ENCODE peak calls at places on chromosomes 4 and X, in four cellular contexts. One of them, this sample, is unnamed.
A peak's percentile ranks its signal among the peaks of the same experiment; 100 is the strongest.

GRCh38 chrX:11759172-11759460 is 1.1 kb downstream of the MSL3 start:
- DNase-seq in HEK293T: no peak
- DNase-seq in K562: no peak
- DNase-seq in HepG2: no peak
- DNase-seq in this sample: no peak

GRCh38 chr4:153572609-153573008 is 106.4 kb downstream of the TMEM131L start:
- DNase-seq in HepG2: no peak
- DNase-seq in K562: no peak
- DNase-seq in HEK293T: no peak
- DNase-seq in this sample: no peak

GRCh38 chr4:127188847-127189246 is 443.9 kb upstream of the INTU start:
- DNase-seq in HEK293T: no peak
- DNase-seq in K562: no peak
- DNase-seq in HepG2: no peak
- DNase-seq in this sample: no peak

GRCh38 chrX:150692296-150692695 is 900 bp upstream of the MTMR1 start:
- DNase-seq in HepG2: no peak
- DNase-seq in K562: no peak
- DNase-seq in HEK293T: no peak
- DNase-seq in this sample: no peak

GRCh38 chr4:127055349-127055748 is 577.4 kb upstream of the INTU start:
- DNase-seq in K562: no peak
- DNase-seq in HEK293T: no peak
- DNase-seq in HepG2: no peak
- DNase-seq in this sample: no peak

GRCh38 chr4:54509057-54509456 is 148.7 kb upstream of the KIT start:
- DNase-seq in K562: no peak
- DNase-seq in HEK293T: no peak
- DNase-seq in HepG2: no peak
- DNase-seq in this sample: no peak

GRCh38 chr4:148514041-148514440 is 71.8 kb upstream of the NR3C2 start:
- DNase-seq in HepG2: no peak
- DNase-seq in K562: no peak
- DNase-seq in HEK293T: no peak
- DNase-seq in this sample: no peak

GRCh38 chrX:107714196-107714811 is 61.3 kb downstream of the TSC22D3 start:
- DNase-seq in HEK293T: no peak
- DNase-seq in K562: no peak
- DNase-seq in HepG2: no peak
- DNase-seq in this sample: no peak

GRCh38 chrX:153922932-153923857 is 2.9 kb downstream of the ARHGAP4 start:
- DNase-seq in HepG2: no peak
- DNase-seq in HEK293T: peak; percentile 72
- DNase-seq in K562: no peak
- DNase-seq in this sample: no peak

GRCh38 chrX:13257223-13258051 is 62.4 kb downstream of the ATXN3L start:
- DNase-seq in HepG2: no peak
- DNase-seq in HEK293T: no peak
- DNase-seq in K562: no peak
- DNase-seq in this sample: no peak

GRCh38 chr4:531721-532565 is 32.9 kb downstream of the PIGG start:
- DNase-seq in HEK293T: no peak
- DNase-seq in K562: no peak
- DNase-seq in HepG2: no peak
- DNase-seq in this sample: no peak

GRCh38 chr4:147160908-147161513 is 215.3 kb upstream of the TTC29 start:
- DNase-seq in K562: peak; percentile 43
- DNase-seq in HepG2: peak; percentile 24
- DNase-seq in HEK293T: peak; percentile 57
- DNase-seq in this sample: no peak

DNA sequence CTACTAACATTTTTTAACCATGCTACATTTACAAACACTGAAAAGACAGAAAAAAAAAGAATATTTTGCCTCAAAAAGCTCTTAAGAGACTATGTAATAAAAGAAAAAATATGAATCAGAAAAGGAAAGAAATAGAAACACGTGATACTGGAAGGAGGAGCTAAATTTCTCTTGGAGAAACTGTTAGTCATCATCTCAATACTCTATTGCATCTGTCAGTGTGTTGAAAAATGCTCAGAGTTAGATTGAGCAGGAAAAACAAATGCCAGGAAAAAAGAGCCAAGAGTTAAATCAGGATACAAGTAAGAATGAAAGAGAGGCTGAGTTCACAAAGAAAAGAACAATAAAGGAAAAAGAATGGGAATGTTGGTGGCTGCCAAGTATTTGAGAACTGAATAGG is 2.6 kb downstream of the RAB28 start:
- DNase-seq in K562: peak; percentile 34
- DNase-seq in HepG2: no peak
- DNase-seq in HEK293T: no peak
- DNase-seq in this sample: no peak
- TF ChIP-seq ELF4 in K562: no peak
- TF ChIP-seq ELF4 in HepG2: no peak
- TF ChIP-seq ELF4 in HEK293T: no peak
- TF ChIP-seq ELF4 in this sample: no peak

DNA sequence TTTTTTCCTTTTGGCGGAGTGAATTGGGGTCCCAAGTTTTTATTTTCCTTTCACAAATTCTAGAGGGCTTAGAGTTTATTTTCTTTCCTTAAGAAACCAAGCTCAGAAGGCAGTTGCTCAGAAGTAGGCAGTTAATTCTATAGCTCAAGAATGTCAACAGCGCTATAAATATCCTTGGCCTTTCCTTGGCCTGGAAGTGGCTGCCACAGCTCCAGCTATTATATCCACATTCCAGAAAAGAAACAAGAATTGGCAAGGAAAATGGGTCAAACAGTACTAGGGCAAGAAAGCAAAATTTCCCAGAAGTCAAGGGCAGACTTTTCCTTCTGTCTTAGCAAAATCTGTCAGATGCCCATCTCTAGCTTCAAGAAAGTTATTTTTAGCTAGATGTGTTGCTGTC is 31.0 kb downstream of the SLC10A6 start:
- DNase-seq in HepG2: no peak
- DNase-seq in K562: no peak
- DNase-seq in HEK293T: no peak
- DNase-seq in this sample: no peak
- TF ChIP-seq ELF4 in HepG2: no peak
- TF ChIP-seq ELF4 in K562: no peak
- TF ChIP-seq ELF4 in HEK293T: no peak
- TF ChIP-seq ELF4 in this sample: no peak

GRCh38 chr4:10006236-10006603 is 15.1 kb downstream of the SLC2A9 start:
- DNase-seq in HEK293T: no peak
- DNase-seq in HepG2: peak; percentile 86
- DNase-seq in K562: no peak
- DNase-seq in this sample: no peak
- TF ChIP-seq ELF4 in HEK293T: no peak
- TF ChIP-seq ELF4 in HepG2: no peak
- TF ChIP-seq ELF4 in K562: no peak
- TF ChIP-seq ELF4 in this sample: no peak

GRCh38 chr4:76074995-76075600 is 589 bp downstream of the ART3 start:
- DNase-seq in HepG2: no peak
- DNase-seq in K562: no peak
- DNase-seq in HEK293T: no peak
- DNase-seq in this sample: no peak

GRCh38 chr4:76078033-76078613 is 3.6 kb downstream of the ART3 start:
- DNase-seq in HEK293T: no peak
- DNase-seq in HepG2: no peak
- DNase-seq in K562: no peak
- DNase-seq in this sample: no peak

GRCh38 chr4:76067652-76068286 is 6.7 kb upstream of the ART3 start:
- DNase-seq in K562: peak; percentile 80
- DNase-seq in HepG2: peak; percentile 60
- DNase-seq in HEK293T: peak; percentile 69
- DNase-seq in this sample: peak; percentile 76

GRCh38 chr4:76074468-76074867 is at the start of gene ART3:
- DNase-seq in HEK293T: no peak
- DNase-seq in HepG2: no peak
- DNase-seq in K562: no peak
- DNase-seq in this sample: no peak

DNA sequence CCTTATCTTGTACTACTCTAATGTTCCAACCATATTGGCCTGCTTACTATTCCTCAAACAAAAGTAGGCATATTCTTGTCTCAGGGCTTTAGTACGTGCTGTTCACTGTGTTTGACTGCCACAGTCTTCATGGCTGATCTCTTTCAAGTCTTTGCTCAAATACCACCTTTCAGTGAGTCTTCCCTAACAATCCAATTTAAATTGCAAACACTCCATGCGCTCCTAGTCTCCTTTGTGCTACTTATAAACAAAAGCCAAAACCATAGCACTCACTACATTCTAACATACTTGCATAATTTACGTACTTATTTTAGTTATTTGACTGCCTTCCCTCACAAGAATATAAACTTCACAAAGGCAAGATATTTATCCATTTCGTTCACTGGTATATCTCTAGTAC is 1.7 kb upstream of the ART3 start:
- DNase-seq in HepG2: no peak
- DNase-seq in HEK293T: no peak
- DNase-seq in K562: no peak
- DNase-seq in this sample: no peak
- TF ChIP-seq ELF4 in HepG2: no peak
- TF ChIP-seq ELF4 in HEK293T: no peak
- TF ChIP-seq ELF4 in K562: no peak
- TF ChIP-seq ELF4 in this sample: no peak